ENCODE peak calls at places on chromosomes 12 and 14, in four cellular contexts. R, N, O and T are unnamed samples. For H3K36me3, the result is how much of the 10 kb centered on the place peaks cover.

GRCh38 chr12:31339831-31340622 is 14.1 kb upstream of the SINHCAF start:
- DNase-seq in N (no peak), O (no peak), R (no peak), T (no peak)

GRCh38 chr14:49497725-49498348 is 88.3 kb downstream of the RPS29 start:
- DNase-seq in N (no peak), O (peak), R (no peak), T (no peak)

GRCh38 chr14:45070215-45070614 is 13.7 kb upstream of the PRPF39 start:
- DNase-seq in R (no peak), N (no peak), O (no peak), T (no peak)

GRCh38 chr14:76514599-76514998 is 138.7 kb downstream of the ESRRB start:
- DNase-seq in R (no peak), O (peak), N (no peak), T (peak)

GRCh38 chr12:1830981-1831930 is 10.9 kb downstream of the LRTM2 start:
- DNase-seq in N (no peak), R (peak), O (peak), T (peak)

GRCh38 chr14:35669782-35670181 is 135.8 kb downstream of the INSM2 start:
- DNase-seq in N (no peak), O (no peak), R (no peak), T (no peak)

GRCh38 chr14:100445436-100446088 is 122.4 kb downstream of the SLC25A47 start:
- DNase-seq in R (no peak), O (no peak), N (no peak), T (no peak)

GRCh38 chr12:67161322-67161918 is 107.7 kb upstream of the CAND1 start:
- DNase-seq in N (no peak), O (peak), R (peak), T (peak)

GRCh38 chr12:77324763-77325468 is 259.5 kb upstream of the E2F7 start:
- DNase-seq in R (peak), N (no peak), O (peak), T (peak)

GRCh38 chr14:56339855-56340701 is 221.9 kb downstream of the PELI2 start:
- DNase-seq in R (peak), O (peak), N (no peak), T (peak)

GRCh38 chr14:92734618-92735017 is 13.8 kb downstream of the LGMN start:
- DNase-seq in N (no peak), O (no peak), R (no peak), T (no peak)

GRCh38 chr12:27081668-27082091 is 698 bp downstream of the C12orf71 start:
- DNase-seq in N (no peak), O (no peak), R (no peak), T (no peak)

GRCh38 chr12:27076468-27076867 is 5.9 kb downstream of the C12orf71 start:
- DNase-seq in O (peak), R (no peak), N (no peak), T (no peak)

GRCh38 chr12:27076930-27077329 is 5.4 kb downstream of the C12orf71 start:
- DNase-seq in R (no peak), N (no peak), O (no peak), T (no peak)

GRCh38 chr12:27077586-27077985 is 4.8 kb downstream of the C12orf71 start:
- DNase-seq in O (no peak), N (no peak), R (no peak), T (no peak)
- H3K27ac ChIP-seq in O (no peak), N (peak), R (no peak), T (no peak)

DNA sequence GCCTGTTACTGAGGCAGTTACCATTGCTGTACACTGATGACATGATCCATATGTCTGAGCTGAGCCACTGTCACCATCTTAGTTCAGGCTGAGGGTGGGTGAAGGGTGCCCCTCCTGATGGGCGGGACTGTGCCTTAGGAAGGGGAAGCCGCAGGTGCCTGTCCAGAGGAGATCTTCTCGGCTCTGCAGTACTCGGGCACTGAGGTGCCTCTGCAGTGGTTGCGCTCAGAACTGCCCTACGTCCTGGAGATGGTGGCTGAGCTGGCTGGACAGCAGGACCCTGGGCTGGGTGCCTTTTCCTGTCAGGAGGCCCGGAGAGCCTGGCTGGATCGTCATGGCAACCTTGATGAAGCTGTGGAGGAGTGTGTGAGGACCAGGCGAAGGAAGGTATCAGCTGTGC is 3.7 kb downstream of the RNF31 start:
- DNase-seq in R (no peak), N (no peak), O (no peak), T (no peak)
- H3K36me3 ChIP-seq in R (under half), N (half or more), O (half or more), T (under half)

GRCh38 chr12:25074954-25075353 is 120.0 kb downstream of the DNAI7 start:
- DNase-seq in R (no peak), N (no peak), O (no peak), T (no peak)
- H3K27ac ChIP-seq in R (no peak), N (no peak), O (no peak), T (no peak)

DNA sequence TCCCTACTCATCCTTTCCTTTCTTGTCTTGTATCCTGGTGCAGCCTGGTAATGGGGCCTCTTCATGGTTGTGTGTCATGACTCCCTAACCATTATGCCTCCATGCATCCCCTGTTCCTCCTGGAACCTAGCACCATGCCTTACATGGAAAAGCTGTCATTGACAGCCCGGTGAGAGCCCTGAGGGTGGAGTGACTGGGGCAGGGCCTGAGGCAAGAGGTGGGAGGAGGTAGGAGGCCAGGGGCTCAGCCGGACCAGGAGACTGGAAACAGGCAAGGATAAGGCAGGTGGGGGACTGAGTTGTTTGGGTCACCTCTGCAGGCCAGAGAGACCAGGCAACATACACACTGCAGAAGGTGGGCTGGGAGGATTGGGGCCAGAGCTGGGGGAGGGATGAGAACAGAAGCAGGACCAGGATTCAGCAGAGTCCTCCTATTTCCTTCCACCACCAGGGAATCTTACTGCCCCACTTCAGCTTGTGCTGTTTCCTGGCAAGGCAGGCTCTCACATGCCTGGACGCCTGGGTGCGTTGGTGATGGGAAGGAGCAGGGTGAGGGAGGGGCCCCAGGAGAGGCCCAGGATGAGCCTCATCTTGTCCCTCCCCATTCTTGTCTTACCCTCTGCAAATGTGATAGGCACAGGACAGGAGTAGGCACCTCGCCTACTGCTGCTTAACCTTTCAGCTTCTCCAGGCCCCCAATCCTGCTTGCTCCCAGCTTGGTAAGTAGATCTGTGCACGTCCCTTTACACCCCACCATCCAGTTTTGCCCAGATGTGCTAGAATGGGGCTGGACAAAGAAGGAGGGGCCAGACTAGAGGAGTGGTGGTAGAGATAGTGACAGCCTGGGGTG is at the start of gene LTB4R2:
- DNase-seq in O (no peak), R (no peak), N (no peak), T (no peak)
- H3K36me3 ChIP-seq in O (under half), R (under half), N (under half), T (under half)